ENCODE peak calls at places on chromosomes 2 and 18, in ten cellular contexts. Y is ELF-1; L is SW480; N is HCEC 1CT; V is NCI-H748 treated with DMSO at 0.1 percent for 48 hours; P is hepatocyte; F is AG04450; E is stimulated activated CD8-positive, alpha-beta memory T cell treated with anti-CD3 and anti-CD28 coated beads, Interleukin-15, amount 100 ng/mL, for 24 hours; J is upper lobe of left lung; O is NCI-H1105. B is an unnamed sample.

GRCh38 chr2:239826376-239826775 is 198.8 kb downstream of the NDUFA10 start:
- DNase-seq in Y (no peak), L (no peak), N (no peak), V (no peak), P (no peak), F (no peak), E (no peak), J (no peak), O (no peak), B (no peak)

GRCh38 chr18:48571619-48572384 is 33.0 kb downstream of the CTIF start:
- DNase-seq in Y (no peak), L (no peak), N (no peak), V (no peak), P (no peak), F (no peak), E (no peak), J (no peak), O (no peak), B (no peak)

GRCh38 chr2:72138921-72139381 is 8.7 kb downstream of the CYP26B1 start:
- DNase-seq in Y (no peak), L (no peak), N (no peak), V (no peak), P (no peak), F (no peak), E (no peak), J (peak; percentile 18), O (no peak), B (no peak)

GRCh38 chr18:34821669-34822210 is 111.6 kb downstream of the DTNA start:
- DNase-seq in Y (peak; percentile 39), L (no peak), N (no peak), V (no peak), P (no peak), F (peak; percentile 74), E (no peak), J (no peak), O (no peak), B (peak; percentile 38)

GRCh38 chr2:77479895-77480294 is 42.3 kb downstream of the LRRTM4 start:
- DNase-seq in Y (no peak), L (no peak), N (no peak), V (no peak), P (no peak), F (no peak), E (no peak), J (no peak), O (no peak), B (no peak)

GRCh38 chr18:71831039-71831438 is 713.1 kb downstream of the CBLN2 start:
- DNase-seq in Y (no peak), L (no peak), N (no peak), V (no peak), P (no peak), F (peak; percentile 24), E (no peak), J (no peak), O (no peak), B (no peak)

GRCh38 chr2:98875081-98875728 is 60.8 kb downstream of the CRACDL start:
- DNase-seq in Y (peak; percentile 22), L (no peak), N (no peak), V (no peak), P (no peak), F (no peak), E (no peak), J (no peak), O (no peak), B (no peak)

GRCh38 chr2:44433841-44434240 is 72.1 kb downstream of the CAMKMT start:
- DNase-seq in Y (peak; percentile 53), L (no peak), N (no peak), V (peak; percentile 55), P (no peak), F (no peak), E (no peak), J (no peak), O (no peak), B (no peak)

GRCh38 chr2:30272761-30273573 is 41.6 kb downstream of the LBH start:
- DNase-seq in Y (no peak), L (peak; percentile 87), N (peak; percentile 83), V (no peak), P (peak; percentile 53), F (peak; percentile 38), E (no peak), J (no peak), O (no peak), B (no peak)

GRCh38 chr2:220465700-220466099 is 838.3 kb downstream of the SLC4A3 start:
- DNase-seq in Y (no peak), L (no peak), N (no peak), V (no peak), P (no peak), F (no peak), E (no peak), J (no peak), O (no peak), B (no peak)

GRCh38 chr2:156565066-156565710 is 129.0 kb downstream of the GPD2 start:
- DNase-seq in Y (no peak), L (no peak), N (peak; percentile 33), V (no peak), P (no peak), F (peak; percentile 27), E (no peak), J (no peak), O (no peak), B (no peak)

GRCh38 chr2:100185105-100185504 is 42.7 kb upstream of the AFF3 start:
- DNase-seq in Y (no peak), L (no peak), N (no peak), V (no peak), P (no peak), F (no peak), E (no peak), J (no peak), O (no peak), B (no peak)

GRCh38 chr2:218618102-218618860 is 10.6 kb downstream of the PLCD4 start:
- DNase-seq in Y (peak; percentile 18), L (peak; percentile 48), N (no peak), V (no peak), P (no peak), F (no peak), E (no peak), J (no peak), O (no peak), B (peak; percentile 18)

GRCh38 chr2:8515390-8515761 is 166.5 kb upstream of the ID2 start:
- DNase-seq in Y (no peak), L (no peak), N (no peak), V (no peak), P (no peak), F (no peak), E (peak; percentile 20), J (peak; percentile 66), O (no peak), B (no peak)

GRCh38 chr2:75064691-75065396 is 106.4 kb downstream of the POLE4 start:
- DNase-seq in Y (peak; percentile 89), L (peak; percentile 42), N (peak; percentile 53), V (peak; percentile 24), P (peak; percentile 61), F (no peak), E (peak; percentile 15), J (peak; percentile 65), O (no peak), B (peak; percentile 32)

GRCh38 chr2:67346718-67347407 is 50.3 kb upstream of the ETAA1 start:
- DNase-seq in Y (no peak), L (peak; percentile 9), N (peak; percentile 77), V (no peak), P (no peak), F (no peak), E (no peak), J (no peak), O (no peak), B (no peak)

GRCh38 chr18:11676867-11677266 is 12.2 kb upstream of the GNAL start:
- DNase-seq in Y (no peak), L (peak; percentile 12), N (no peak), V (no peak), P (no peak), F (no peak), E (no peak), J (no peak), O (no peak), B (no peak)

GRCh38 chr2:164719996-164720941 is 99.0 kb upstream of the GRB14 start:
- DNase-seq in Y (no peak), L (no peak), N (no peak), V (no peak), P (no peak), F (no peak), E (no peak), J (no peak), O (no peak), B (no peak)

GRCh38 chr2:64653174-64654062 is at the start of gene SERTAD2:
- DNase-seq in Y (peak; percentile 89), L (peak; percentile 94), N (peak; percentile 90), V (peak; percentile 52), P (peak; percentile 94), F (peak; percentile 56), E (peak; percentile 55), J (peak; percentile 92), O (peak; percentile 62), B (peak; percentile 75)

B was measured in HepG2.